ENCODE peak calls at places on chromosomes 7 and 10, in eight cellular contexts. One of them, this sample, is unnamed. For H3K27me3, the result is how much of the 10 kb centered on the place peaks cover.

GRCh38 chr7:129362528-129362927 is 71.7 kb upstream of the STRIP2 start:
- ATAC-seq in CD8-positive, alpha-beta T cell: no peak
- ATAC-seq in DND-41: no peak
- ATAC-seq in RWPE2: no peak
- ATAC-seq in left lung: no peak
- ATAC-seq in heart right ventricle: no peak
- ATAC-seq in upper lobe of right lung: no peak
- ATAC-seq in heart left ventricle: no peak
- ATAC-seq in this sample: no peak

GRCh38 chr10:27525819-27526218 is 21.7 kb downstream of the RAB18 start:
- ATAC-seq in CD8-positive, alpha-beta T cell: no peak
- ATAC-seq in DND-41: no peak
- ATAC-seq in RWPE2: no peak
- ATAC-seq in left lung: peak
- ATAC-seq in heart right ventricle: peak
- ATAC-seq in upper lobe of right lung: peak
- ATAC-seq in heart left ventricle: peak
- ATAC-seq in this sample: no peak

GRCh38 chr7:71349583-71350481 is 217.9 kb downstream of the GALNT17 start:
- ATAC-seq in CD8-positive, alpha-beta T cell: no peak
- ATAC-seq in DND-41: no peak
- ATAC-seq in RWPE2: no peak
- ATAC-seq in left lung: peak
- ATAC-seq in heart right ventricle: no peak
- ATAC-seq in upper lobe of right lung: peak
- ATAC-seq in heart left ventricle: no peak
- ATAC-seq in this sample: no peak

GRCh38 chr10:117241541-117242462 is 888 bp downstream of the SLC18A2 start:
- ATAC-seq in CD8-positive, alpha-beta T cell: no peak
- ATAC-seq in DND-41: no peak
- ATAC-seq in RWPE2: peak
- ATAC-seq in left lung: peak
- ATAC-seq in heart right ventricle: no peak
- ATAC-seq in upper lobe of right lung: peak
- ATAC-seq in heart left ventricle: no peak
- ATAC-seq in this sample: no peak

GRCh38 chr10:110651044-110651958 is 7.2 kb downstream of the RBM20 start:
- ATAC-seq in CD8-positive, alpha-beta T cell: peak
- ATAC-seq in DND-41: peak
- ATAC-seq in RWPE2: no peak
- ATAC-seq in left lung: no peak
- ATAC-seq in heart right ventricle: peak
- ATAC-seq in upper lobe of right lung: no peak
- ATAC-seq in heart left ventricle: peak
- ATAC-seq in this sample: peak

GRCh38 chr7:2632717-2633537 is 1.1 kb downstream of the TTYH3 start:
- ATAC-seq in CD8-positive, alpha-beta T cell: peak
- ATAC-seq in DND-41: peak
- ATAC-seq in RWPE2: peak
- ATAC-seq in left lung: peak
- ATAC-seq in heart right ventricle: peak
- ATAC-seq in upper lobe of right lung: peak
- ATAC-seq in heart left ventricle: peak
- ATAC-seq in this sample: no peak

GRCh38 chr7:133082390-133082766 is 488 bp upstream of the CHCHD3 start:
- ATAC-seq in CD8-positive, alpha-beta T cell: no peak
- ATAC-seq in DND-41: no peak
- ATAC-seq in RWPE2: no peak
- ATAC-seq in left lung: no peak
- ATAC-seq in heart right ventricle: no peak
- ATAC-seq in upper lobe of right lung: no peak
- ATAC-seq in heart left ventricle: no peak
- ATAC-seq in this sample: no peak

GRCh38 chr10:86945361-86946214 is 11.8 kb downstream of the MMRN2 start:
- ATAC-seq in CD8-positive, alpha-beta T cell: no peak
- ATAC-seq in DND-41: peak
- ATAC-seq in RWPE2: peak
- ATAC-seq in left lung: peak
- ATAC-seq in heart right ventricle: peak
- ATAC-seq in upper lobe of right lung: no peak
- ATAC-seq in heart left ventricle: peak
- ATAC-seq in this sample: no peak

GRCh38 chr10:4354382-4354812 is 471.6 kb upstream of the AKR1E2 start:
- ATAC-seq in CD8-positive, alpha-beta T cell: no peak
- ATAC-seq in DND-41: peak
- ATAC-seq in RWPE2: peak
- ATAC-seq in left lung: no peak
- ATAC-seq in heart right ventricle: no peak
- ATAC-seq in upper lobe of right lung: no peak
- ATAC-seq in heart left ventricle: no peak
- ATAC-seq in this sample: peak

GRCh38 chr10:49611815-49612512 is 1.9 kb downstream of the SLC18A3 start:
- ATAC-seq in CD8-positive, alpha-beta T cell: no peak
- ATAC-seq in DND-41: no peak
- ATAC-seq in RWPE2: no peak
- ATAC-seq in left lung: no peak
- ATAC-seq in heart right ventricle: peak
- ATAC-seq in upper lobe of right lung: no peak
- ATAC-seq in heart left ventricle: no peak
- ATAC-seq in this sample: no peak

GRCh38 chr10:78756604-78757442 is 311.9 kb upstream of the ZMIZ1 start:
- ATAC-seq in CD8-positive, alpha-beta T cell: no peak
- ATAC-seq in DND-41: no peak
- ATAC-seq in RWPE2: peak
- ATAC-seq in left lung: peak
- ATAC-seq in heart right ventricle: peak
- ATAC-seq in upper lobe of right lung: peak
- ATAC-seq in heart left ventricle: peak
- ATAC-seq in this sample: peak

GRCh38 chr7:17507717-17508116 is 209.3 kb downstream of the AHR start:
- ATAC-seq in CD8-positive, alpha-beta T cell: no peak
- ATAC-seq in DND-41: no peak
- ATAC-seq in RWPE2: no peak
- ATAC-seq in left lung: no peak
- ATAC-seq in heart right ventricle: no peak
- ATAC-seq in upper lobe of right lung: no peak
- ATAC-seq in heart left ventricle: no peak
- ATAC-seq in this sample: no peak

GRCh38 chr7:159038066-159038465 is 106.6 kb downstream of the VIPR2 start:
- ATAC-seq in CD8-positive, alpha-beta T cell: no peak
- ATAC-seq in DND-41: no peak
- ATAC-seq in RWPE2: no peak
- ATAC-seq in left lung: no peak
- ATAC-seq in heart right ventricle: no peak
- ATAC-seq in upper lobe of right lung: no peak
- ATAC-seq in heart left ventricle: no peak
- ATAC-seq in this sample: no peak

GRCh38 chr10:28577506-28577905 is 44.6 kb downstream of the WAC start:
- ATAC-seq in CD8-positive, alpha-beta T cell: no peak
- ATAC-seq in DND-41: no peak
- ATAC-seq in RWPE2: no peak
- ATAC-seq in left lung: no peak
- ATAC-seq in heart right ventricle: peak
- ATAC-seq in upper lobe of right lung: no peak
- ATAC-seq in heart left ventricle: peak
- ATAC-seq in this sample: no peak

GRCh38 chr10:95447733-95448132 is 113.4 kb downstream of the SORBS1 start:
- ATAC-seq in CD8-positive, alpha-beta T cell: no peak
- ATAC-seq in DND-41: no peak
- ATAC-seq in RWPE2: no peak
- ATAC-seq in left lung: no peak
- ATAC-seq in heart right ventricle: peak
- ATAC-seq in upper lobe of right lung: no peak
- ATAC-seq in heart left ventricle: peak
- ATAC-seq in this sample: no peak

GRCh38 chr7:128065872-128066271 is 34.6 kb upstream of the LRRC4 start:
- ATAC-seq in CD8-positive, alpha-beta T cell: no peak
- ATAC-seq in DND-41: no peak
- ATAC-seq in RWPE2: no peak
- ATAC-seq in left lung: no peak
- ATAC-seq in heart right ventricle: no peak
- ATAC-seq in upper lobe of right lung: no peak
- ATAC-seq in heart left ventricle: no peak
- ATAC-seq in this sample: no peak

GRCh38 chr7:26860361-26860760 is 4.0 kb downstream of the SKAP2 start:
- ATAC-seq in CD8-positive, alpha-beta T cell: no peak
- ATAC-seq in DND-41: no peak
- ATAC-seq in RWPE2: no peak
- ATAC-seq in left lung: no peak
- ATAC-seq in heart right ventricle: no peak
- ATAC-seq in upper lobe of right lung: no peak
- ATAC-seq in heart left ventricle: no peak
- ATAC-seq in this sample: no peak
- H3K27me3 ChIP-seq in CD8-positive, alpha-beta T cell: under half
- H3K27me3 ChIP-seq in DND-41: under half
- H3K27me3 ChIP-seq in RWPE2: under half
- H3K27me3 ChIP-seq in left lung: under half
- H3K27me3 ChIP-seq in heart right ventricle: half or more
- H3K27me3 ChIP-seq in upper lobe of right lung: under half
- H3K27me3 ChIP-seq in heart left ventricle: under half
- H3K27me3 ChIP-seq in this sample: under half

GRCh38 chr10:48535416-48536225 is 69.3 kb downstream of the ARHGAP22 start:
- ATAC-seq in CD8-positive, alpha-beta T cell: no peak
- ATAC-seq in DND-41: no peak
- ATAC-seq in RWPE2: no peak
- ATAC-seq in left lung: no peak
- ATAC-seq in heart right ventricle: no peak
- ATAC-seq in upper lobe of right lung: no peak
- ATAC-seq in heart left ventricle: no peak
- ATAC-seq in this sample: no peak
- TF ChIP-seq CTCF in CD8-positive, alpha-beta T cell: no peak
- TF ChIP-seq CTCF in DND-41: peak
- TF ChIP-seq CTCF in RWPE2: no peak
- TF ChIP-seq CTCF in left lung: no peak
- TF ChIP-seq CTCF in heart right ventricle: no peak
- TF ChIP-seq CTCF in upper lobe of right lung: no peak
- TF ChIP-seq CTCF in heart left ventricle: no peak
- TF ChIP-seq CTCF in this sample: no peak

DNA sequence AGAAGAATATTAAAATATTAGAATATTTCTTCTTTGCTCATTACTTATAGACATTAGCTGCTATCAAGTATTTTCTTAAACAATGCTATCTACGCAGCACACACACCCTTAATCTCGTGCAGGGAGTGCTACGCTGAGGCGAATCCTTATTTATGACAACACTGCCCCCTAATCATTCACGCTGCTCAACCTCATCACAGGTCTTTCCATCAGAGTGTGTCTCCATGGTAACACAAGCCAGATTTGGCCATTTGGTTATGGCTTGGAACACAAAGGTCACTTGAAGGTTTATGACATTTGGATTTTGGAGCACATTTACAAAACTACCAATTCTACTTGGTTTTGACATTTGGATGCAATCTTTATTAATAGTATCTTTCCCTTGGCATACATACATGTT is 45.4 kb upstream of the MYO3A start:
- ATAC-seq in CD8-positive, alpha-beta T cell: no peak
- ATAC-seq in DND-41: no peak
- ATAC-seq in RWPE2: no peak
- ATAC-seq in left lung: no peak
- ATAC-seq in heart right ventricle: no peak
- ATAC-seq in upper lobe of right lung: no peak
- ATAC-seq in heart left ventricle: no peak
- ATAC-seq in this sample: no peak
- H3K4me3 ChIP-seq in CD8-positive, alpha-beta T cell: no peak
- H3K4me3 ChIP-seq in DND-41: no peak
- H3K4me3 ChIP-seq in RWPE2: no peak
- H3K4me3 ChIP-seq in left lung: no peak
- H3K4me3 ChIP-seq in heart right ventricle: no peak
- H3K4me3 ChIP-seq in upper lobe of right lung: no peak
- H3K4me3 ChIP-seq in heart left ventricle: no peak
- H3K4me3 ChIP-seq in this sample: no peak

DNA sequence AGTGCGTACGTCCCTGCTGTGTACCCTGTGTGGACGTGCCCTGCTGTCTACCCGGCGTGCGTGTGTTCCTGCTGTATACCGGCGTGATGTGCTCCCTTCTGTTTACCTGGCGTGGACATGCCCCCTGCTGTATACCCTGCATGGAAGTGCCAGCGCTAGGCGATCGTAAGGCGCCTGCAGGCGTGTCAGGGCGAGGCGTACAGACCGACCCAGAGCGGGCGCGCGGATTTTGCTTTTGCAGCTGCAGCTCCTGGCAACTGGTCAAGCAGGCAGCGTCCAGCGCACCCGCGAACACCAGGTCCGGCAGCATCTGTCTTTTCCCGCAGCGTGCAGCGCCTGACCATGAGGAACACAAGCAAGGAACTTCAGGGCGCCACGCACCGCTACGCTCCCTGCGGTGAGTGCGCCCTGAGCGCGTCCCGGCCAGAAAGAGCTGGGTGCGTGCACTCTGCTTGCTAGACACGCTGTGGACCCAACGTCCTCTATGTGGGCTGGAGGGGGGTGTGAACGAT is 680 bp downstream of the C7orf57 start:
- ATAC-seq in CD8-positive, alpha-beta T cell: no peak
- ATAC-seq in DND-41: no peak
- ATAC-seq in RWPE2: peak
- ATAC-seq in left lung: peak
- ATAC-seq in heart right ventricle: peak
- ATAC-seq in upper lobe of right lung: peak
- ATAC-seq in heart left ventricle: peak
- ATAC-seq in this sample: peak
- H3K27me3 ChIP-seq in CD8-positive, alpha-beta T cell: under half
- H3K27me3 ChIP-seq in DND-41: under half
- H3K27me3 ChIP-seq in RWPE2: under half
- H3K27me3 ChIP-seq in left lung: half or more
- H3K27me3 ChIP-seq in heart right ventricle: under half
- H3K27me3 ChIP-seq in upper lobe of right lung: under half
- H3K27me3 ChIP-seq in heart left ventricle: under half
- H3K27me3 ChIP-seq in this sample: under half

This sample was measured in gastroesophageal sphincter.